ENCODE peak calls at places on chromosomes 3 and 15, in five cellular contexts. One of them, this sample, is unnamed.

GRCh38 chr15:25944386-25944785 is 81.3 kb upstream of the ATP10A start:
- DNase-seq in AG09319: no peak
- DNase-seq in Right ventricle myocardium superior: no peak
- DNase-seq in ELF-1: no peak
- DNase-seq in HFF-Myc: no peak
- DNase-seq in this sample: no peak

GRCh38 chr15:48671381-48672022 is 26.0 kb upstream of the FBN1 start:
- DNase-seq in AG09319: peak
- DNase-seq in Right ventricle myocardium superior: peak
- DNase-seq in ELF-1: no peak
- DNase-seq in HFF-Myc: no peak
- DNase-seq in this sample: peak

GRCh38 chr3:89113887-89114840 is 6.7 kb downstream of the EPHA3 start:
- DNase-seq in AG09319: no peak
- DNase-seq in Right ventricle myocardium superior: peak
- DNase-seq in ELF-1: peak
- DNase-seq in HFF-Myc: peak
- DNase-seq in this sample: peak

GRCh38 chr15:46315540-46315939 is 680.7 kb downstream of the SQOR start:
- DNase-seq in AG09319: no peak
- DNase-seq in Right ventricle myocardium superior: no peak
- DNase-seq in ELF-1: no peak
- DNase-seq in HFF-Myc: no peak
- DNase-seq in this sample: no peak

GRCh38 chr3:169774186-169774585 is 990 bp downstream of the MYNN start:
- DNase-seq in AG09319: no peak
- DNase-seq in Right ventricle myocardium superior: no peak
- DNase-seq in ELF-1: no peak
- DNase-seq in HFF-Myc: no peak
- DNase-seq in this sample: peak

GRCh38 chr3:156511987-156512677 is 42.8 kb downstream of the SSR3 start:
- DNase-seq in AG09319: no peak
- DNase-seq in Right ventricle myocardium superior: no peak
- DNase-seq in ELF-1: no peak
- DNase-seq in HFF-Myc: no peak
- DNase-seq in this sample: no peak

GRCh38 chr3:152322756-152323155 is 54.0 kb downstream of the MBNL1 start:
- DNase-seq in AG09319: no peak
- DNase-seq in Right ventricle myocardium superior: no peak
- DNase-seq in ELF-1: no peak
- DNase-seq in HFF-Myc: no peak
- DNase-seq in this sample: no peak

GRCh38 chr3:46114324-46114988 is 87.2 kb upstream of the XCR1 start:
- DNase-seq in AG09319: peak
- DNase-seq in Right ventricle myocardium superior: no peak
- DNase-seq in ELF-1: peak
- DNase-seq in HFF-Myc: peak
- DNase-seq in this sample: peak

GRCh38 chr15:58932791-58933310 is 628 bp downstream of the SLTM start:
- DNase-seq in AG09319: no peak
- DNase-seq in Right ventricle myocardium superior: no peak
- DNase-seq in ELF-1: no peak
- DNase-seq in HFF-Myc: no peak
- DNase-seq in this sample: peak

GRCh38 chr3:30124435-30125390 is 481.7 kb upstream of the TGFBR2 start:
- DNase-seq in AG09319: no peak
- DNase-seq in Right ventricle myocardium superior: no peak
- DNase-seq in ELF-1: peak
- DNase-seq in HFF-Myc: no peak
- DNase-seq in this sample: peak

GRCh38 chr15:77909131-77909940 is 168.2 kb downstream of the TBC1D2B start:
- DNase-seq in AG09319: no peak
- DNase-seq in Right ventricle myocardium superior: peak
- DNase-seq in ELF-1: no peak
- DNase-seq in HFF-Myc: no peak
- DNase-seq in this sample: no peak

GRCh38 chr3:173465112-173465511 is 67.6 kb downstream of the NLGN1 start:
- DNase-seq in AG09319: no peak
- DNase-seq in Right ventricle myocardium superior: no peak
- DNase-seq in ELF-1: no peak
- DNase-seq in HFF-Myc: no peak
- DNase-seq in this sample: peak

GRCh38 chr3:103873897-103874545 is 1439.2 kb downstream of the ZPLD1 start:
- DNase-seq in AG09319: no peak
- DNase-seq in Right ventricle myocardium superior: no peak
- DNase-seq in ELF-1: no peak
- DNase-seq in HFF-Myc: no peak
- DNase-seq in this sample: no peak

GRCh38 chr15:75542386-75542797 is 36.7 kb downstream of the PTPN9 start:
- DNase-seq in AG09319: no peak
- DNase-seq in Right ventricle myocardium superior: no peak
- DNase-seq in ELF-1: no peak
- DNase-seq in HFF-Myc: no peak
- DNase-seq in this sample: no peak

GRCh38 chr15:72136170-72137051 is 18.2 kb downstream of the SENP8 start:
- DNase-seq in AG09319: no peak
- DNase-seq in Right ventricle myocardium superior: no peak
- DNase-seq in ELF-1: no peak
- DNase-seq in HFF-Myc: no peak
- DNase-seq in this sample: peak

GRCh38 chr3:37190667-37191066 is 16.3 kb upstream of the LRRFIP2 start:
- DNase-seq in AG09319: no peak
- DNase-seq in Right ventricle myocardium superior: no peak
- DNase-seq in ELF-1: no peak
- DNase-seq in HFF-Myc: no peak
- DNase-seq in this sample: no peak